ENCODE peak calls at places on chromosome 1, in nine cellular contexts. K, F, V, B, P, R, O, D and N are unnamed samples. For H3K36me3, the result is how much of the 10 kb centered on the place peaks cover.

GRCh38 chr1:109050228-109050995 is 8.5 kb upstream of the WDR47 start:
- DNase-seq in K (no peak), F (no peak), V (no peak), B (no peak), P (peak), R (no peak), O (no peak), D (no peak), N (no peak)

GRCh38 chr1:19424651-19425570 is 60.4 kb downstream of the CAPZB start:
- DNase-seq in K (no peak), F (no peak), V (no peak), B (no peak), P (no peak), R (no peak), O (no peak), D (no peak), N (no peak)

GRCh38 chr1:165152727-165153126 is 203.8 kb downstream of the LMX1A start:
- DNase-seq in K (no peak), F (peak), V (no peak), B (no peak), P (no peak), R (no peak), O (peak), D (no peak), N (no peak)

GRCh38 chr1:201758508-201759050 is 70.4 kb upstream of the IPO9 start:
- DNase-seq in K (no peak), F (no peak), V (no peak), B (no peak), P (no peak), R (no peak), O (no peak), D (no peak), N (no peak)

GRCh38 chr1:225834417-225835329 is 24.7 kb downstream of the EPHX1 start:
- DNase-seq in K (no peak), F (no peak), V (no peak), B (peak), P (no peak), R (peak), O (no peak), D (peak), N (no peak)

GRCh38 chr1:180155202-180155682 is 573 bp downstream of the QSOX1 start:
- DNase-seq in K (peak), F (peak), V (peak), B (peak), P (no peak), R (no peak), O (no peak), D (no peak), N (no peak)

GRCh38 chr1:169483500-169483966 is 2.2 kb downstream of the SLC19A2 start:
- DNase-seq in K (no peak), F (no peak), V (peak), B (peak), P (no peak), R (peak), O (peak), D (peak), N (no peak)

GRCh38 chr1:23470282-23471070 is 13.5 kb downstream of the ASAP3 start:
- DNase-seq in K (no peak), F (no peak), V (no peak), B (peak), P (peak), R (no peak), O (no peak), D (peak), N (no peak)

GRCh38 chr1:205152505-205152904 is 30.7 kb upstream of the RBBP5 start:
- DNase-seq in K (no peak), F (no peak), V (no peak), B (no peak), P (no peak), R (no peak), O (no peak), D (no peak), N (no peak)

GRCh38 chr1:156165083-156165482 is 11.7 kb downstream of the SEMA4A start:
- DNase-seq in K (peak), F (no peak), V (no peak), B (no peak), P (peak), R (no peak), O (no peak), D (peak), N (no peak)

GRCh38 chr1:84090447-84091244 is 53.4 kb upstream of the PRKACB start:
- DNase-seq in K (no peak), F (no peak), V (no peak), B (no peak), P (no peak), R (no peak), O (no peak), D (no peak), N (no peak)

GRCh38 chr1:21287905-21288514 is 2.3 kb downstream of the ECE1 start:
- DNase-seq in K (no peak), F (no peak), V (no peak), B (no peak), P (no peak), R (no peak), O (no peak), D (no peak), N (no peak)

GRCh38 chr1:208291923-208292711 is 47.9 kb upstream of the PLXNA2 start:
- DNase-seq in K (no peak), F (no peak), V (no peak), B (no peak), P (no peak), R (no peak), O (no peak), D (no peak), N (no peak)

GRCh38 chr1:92043621-92044020 is 13.8 kb downstream of the EPHX4 start:
- DNase-seq in K (no peak), F (peak), V (no peak), B (no peak), P (peak), R (no peak), O (no peak), D (no peak), N (no peak)

GRCh38 chr1:220928725-220929297 is 49.6 kb downstream of the HLX start:
- DNase-seq in K (no peak), F (no peak), V (no peak), B (no peak), P (no peak), R (no peak), O (no peak), D (no peak), N (no peak)

GRCh38 chr1:16122361-16122881 is 33.4 kb downstream of the EPHA2 start:
- DNase-seq in K (no peak), F (no peak), V (no peak), B (no peak), P (no peak), R (no peak), O (no peak), D (peak), N (no peak)

GRCh38 chr1:233394860-233395717 is 67.6 kb downstream of the MAP3K21 start:
- DNase-seq in K (no peak), F (peak), V (no peak), B (no peak), P (peak), R (peak), O (peak), D (peak), N (no peak)

GRCh38 chr1:219812491-219813221 is 115.7 kb downstream of the SLC30A10 start:
- DNase-seq in K (no peak), F (peak), V (no peak), B (no peak), P (peak), R (peak), O (peak), D (peak), N (no peak)

GRCh38 chr1:94228640-94229375 is 8.6 kb downstream of the ARHGAP29 start:
- DNase-seq in K (no peak), F (no peak), V (no peak), B (no peak), P (no peak), R (no peak), O (no peak), D (no peak), N (no peak)

DNA sequence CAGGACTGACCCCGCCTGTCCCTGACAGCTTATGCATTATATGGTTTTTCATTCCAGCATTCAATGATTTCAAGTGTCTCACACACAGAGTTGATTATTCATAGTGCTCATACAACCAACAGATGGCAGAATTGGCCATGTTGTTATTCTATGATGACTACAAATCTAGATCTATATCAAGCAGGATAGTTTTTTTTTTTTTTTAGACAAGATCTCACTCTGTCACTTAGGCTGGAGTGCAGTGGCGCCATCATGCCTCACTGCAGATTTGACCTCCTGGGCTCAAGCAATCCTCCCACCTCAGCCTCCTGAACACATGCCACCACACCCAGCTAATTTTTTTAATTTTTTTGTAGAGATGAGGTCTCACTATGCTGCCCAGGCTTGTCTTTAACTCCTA is 40.1 kb upstream of the LRRC8D start:
- DNase-seq in K (no peak), F (no peak), V (no peak), B (no peak), P (peak), R (no peak), O (no peak), D (peak), N (no peak)
- TF ChIP-seq CTCF in K (no peak), F (peak), V (no peak), B (no peak), P (peak), R (no peak), O (peak), D (peak), N (no peak)

DNA sequence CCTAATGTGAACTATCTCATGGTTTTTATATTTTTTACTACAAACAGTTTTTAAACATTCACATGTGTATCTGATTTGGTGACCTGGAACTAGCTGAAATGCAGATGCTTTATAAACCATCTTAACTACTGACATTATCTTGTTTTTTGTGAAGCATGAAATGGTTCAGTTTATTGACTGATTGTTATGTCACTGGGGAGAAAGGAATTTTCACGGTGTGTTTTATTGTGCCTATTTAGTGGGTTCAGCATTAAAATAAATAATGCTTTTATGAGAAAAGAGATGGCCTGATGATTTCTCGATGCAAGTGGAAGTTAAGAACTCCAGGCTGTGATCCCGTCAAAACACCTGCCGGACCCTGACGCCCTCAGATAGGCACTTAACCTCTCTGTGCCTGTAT is 79.9 kb upstream of the KIF26B start:
- DNase-seq in K (no peak), F (no peak), V (no peak), B (no peak), P (no peak), R (no peak), O (no peak), D (no peak), N (no peak)
- H3K36me3 ChIP-seq in K (under half), F (under half), V (under half), B (under half), P (under half), R (under half), O (under half), D (under half), N (under half)

GRCh38 chr1:43779266-43779665 is 71.9 kb downstream of the ST3GAL3 start:
- DNase-seq in K (no peak), F (no peak), V (no peak), B (no peak), P (no peak), R (no peak), O (no peak), D (no peak), N (no peak)

GRCh38 chr1:43779805-43780403 is 72.6 kb downstream of the ST3GAL3 start:
- DNase-seq in K (no peak), F (no peak), V (no peak), B (no peak), P (no peak), R (no peak), O (no peak), D (no peak), N (no peak)

GRCh38 chr1:43783671-43784205 is 76.4 kb downstream of the ST3GAL3 start:
- DNase-seq in K (no peak), F (no peak), V (no peak), B (no peak), P (peak), R (no peak), O (no peak), D (peak), N (no peak)

GRCh38 chr1:43783096-43783670 is 75.8 kb downstream of the ST3GAL3 start:
- DNase-seq in K (no peak), F (no peak), V (no peak), B (no peak), P (no peak), R (no peak), O (no peak), D (no peak), N (no peak)

DNA sequence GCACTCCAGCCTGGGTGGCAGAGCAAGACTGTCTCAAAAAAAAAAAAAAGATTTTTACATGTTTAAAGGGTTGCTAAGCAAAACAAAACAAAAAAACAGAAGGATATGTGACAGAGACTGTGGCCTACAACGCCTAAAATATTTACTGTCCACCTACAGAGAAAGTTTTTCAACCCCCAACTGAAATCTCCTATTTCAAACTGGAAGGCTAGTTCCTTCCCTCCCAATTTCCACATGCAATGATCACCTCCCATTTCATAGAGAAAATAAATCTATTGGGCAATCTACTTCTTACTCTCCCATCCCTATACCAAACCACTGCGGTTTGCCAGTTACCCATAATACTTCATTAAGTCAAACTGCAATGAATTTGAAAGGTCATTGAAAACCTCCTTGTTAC is 74.2 kb downstream of the ST3GAL3 start:
- DNase-seq in K (no peak), F (no peak), V (no peak), B (no peak), P (no peak), R (no peak), O (no peak), D (no peak), N (no peak)
- TF ChIP-seq CTCF in K (no peak), F (no peak), V (no peak), B (no peak), P (no peak), R (no peak), O (no peak), D (no peak), N (no peak)

GRCh38 chr1:40758004-40758403 is 25.6 kb upstream of the KCNQ4 start:
- DNase-seq in K (no peak), F (no peak), V (no peak), B (no peak), P (no peak), R (no peak), O (no peak), D (no peak), N (no peak)

GRCh38 chr1:40755052-40755451 is 28.5 kb upstream of the KCNQ4 start:
- DNase-seq in K (no peak), F (no peak), V (no peak), B (peak), P (peak), R (peak), O (no peak), D (no peak), N (no peak)

GRCh38 chr1:40757084-40757483 is 26.5 kb upstream of the KCNQ4 start:
- DNase-seq in K (no peak), F (no peak), V (no peak), B (no peak), P (no peak), R (no peak), O (no peak), D (no peak), N (no peak)

GRCh38 chr1:40758578-40759343 is 24.8 kb upstream of the KCNQ4 start:
- DNase-seq in K (no peak), F (no peak), V (no peak), B (no peak), P (no peak), R (no peak), O (no peak), D (no peak), N (no peak)

GRCh38 chr1:40756523-40756922 is 27.1 kb upstream of the KCNQ4 start:
- DNase-seq in K (no peak), F (no peak), V (no peak), B (no peak), P (no peak), R (no peak), O (no peak), D (no peak), N (no peak)
- H3K36me3 ChIP-seq in K (under half), F (under half), V (under half), B (half or more), P (under half), R (under half), O (half or more), D (half or more), N (under half)

GRCh38 chr1:52726265-52727113 is at the start of gene ZYG11B:
- DNase-seq in K (peak), F (peak), V (peak), B (peak), P (peak), R (peak), O (peak), D (peak), N (peak)
- TF ChIP-seq CTCF in K (no peak), F (no peak), V (no peak), B (no peak), P (no peak), R (no peak), O (no peak), D (no peak), N (no peak)